ENCODE peak calls at places on chromosomes 13 and 19, in seven cellular contexts. N is fibroblast of mammary gland; Y is activated CD4-positive, alpha-beta memory T cell treated with anti-CD3 and anti-CD28 coated beads, Interleukin-2, amount 10 ng/mL, durations not matched to agents 7 days and 5 days; L is mesendoderm; V is GM04503; J is activated CD4-positive, alpha-beta T cell treated with anti-CD3 and anti-CD28 coated beads, Interleukin-2, amount 10 ng/mL, durations not matched to agents 7 days and 5 days; I is amniotic stem cell. Q is an unnamed sample.

GRCh38 chr19:51637362-51637978 is 7.3 kb upstream of the SIGLEC5 start:
- DNase-seq in N (peak; percentile 2), L (peak; percentile 10), V (no peak), I (no peak), J (no peak), Y (no peak), Q (peak; percentile 1)

GRCh38 chr19:51029718-51030117 is 3.3 kb upstream of the KLK11 start:
- DNase-seq in L (peak; percentile 61), Y (no peak), N (no peak), I (no peak), J (no peak), V (no peak), Q (no peak)

GRCh38 chr19:17915940-17916593 is 16.7 kb upstream of the CCDC124 start:
- DNase-seq in Y (no peak), I (no peak), J (no peak), N (no peak), L (no peak), V (no peak), Q (no peak)

GRCh38 chr13:51380269-51380668 is 40.8 kb downstream of the SERPINE3 start:
- DNase-seq in L (no peak), I (no peak), Y (no peak), J (no peak), V (no peak), N (peak; percentile 46), Q (no peak)

GRCh38 chr13:98775844-98776598 is 23.5 kb upstream of the SLC15A1 start:
- DNase-seq in N (peak; percentile 59), L (peak; percentile 6), Y (no peak), J (no peak), V (peak; percentile 41), I (peak; percentile 38), Q (peak; percentile 33)

GRCh38 chr13:71611292-71611691 is 255.7 kb downstream of the DACH1 start:
- DNase-seq in V (no peak), Y (no peak), J (no peak), L (no peak), I (no peak), N (no peak), Q (no peak)

GRCh38 chr13:101397742-101398141 is 18.6 kb downstream of the NALCN start:
- DNase-seq in N (peak; percentile 91), L (no peak), V (peak; percentile 62), I (peak; percentile 46), J (no peak), Y (no peak), Q (no peak)

GRCh38 chr19:2474232-2475017 is 1.5 kb upstream of the GADD45B start:
- DNase-seq in Y (peak; percentile 88), J (peak; percentile 83), L (peak; percentile 95), V (no peak), I (peak; percentile 81), N (peak; percentile 86), Q (peak; percentile 96)

GRCh38 chr13:30934381-30934780 is 1.9 kb downstream of the TEX26 start:
- DNase-seq in N (no peak), J (no peak), L (peak; percentile 79), I (no peak), Y (no peak), V (no peak), Q (peak; percentile 37)

GRCh38 chr19:3987619-3988371 is 2.5 kb upstream of the EEF2 start:
- DNase-seq in L (peak; percentile 84), V (no peak), J (peak; percentile 91), I (peak; percentile 38), N (peak; percentile 78), Y (peak; percentile 92), Q (peak; percentile 89)

GRCh38 chr13:42388326-42388725 is 116.4 kb downstream of the AKAP11 start:
- DNase-seq in J (no peak), I (no peak), V (no peak), L (no peak), Y (no peak), N (no peak), Q (no peak)

GRCh38 chr13:99384468-99384867 is 77.3 kb upstream of the GPR183 start:
- DNase-seq in J (peak; percentile 45), N (no peak), V (no peak), Y (peak; percentile 34), L (no peak), I (no peak), Q (no peak)

GRCh38 chr13:28510066-28510465 is 15.1 kb upstream of the FLT1 start:
- DNase-seq in V (no peak), J (no peak), I (no peak), N (no peak), L (no peak), Y (no peak), Q (no peak)

GRCh38 chr13:62320129-62320724 is 904.6 kb upstream of the PCDH20 start:
- DNase-seq in N (peak; percentile 49), J (no peak), Y (no peak), I (peak; percentile 20), L (peak; percentile 68), V (no peak), Q (no peak)

GRCh38 chr19:40804783-40805242 is 5.8 kb downstream of the EGLN2 start:
- DNase-seq in N (no peak), V (no peak), I (no peak), Y (peak; percentile 26), L (no peak), J (no peak), Q (no peak)

GRCh38 chr13:57631607-57632275 is at the start of gene PCDH17:
- DNase-seq in N (no peak), Y (no peak), I (no peak), L (peak; percentile 93), V (no peak), J (peak; percentile 7), Q (peak; percentile 59)

GRCh38 chr13:91101436-91101835 is 246.1 kb upstream of the MIR17HG start:
- DNase-seq in L (peak; percentile 37), V (no peak), Y (no peak), J (no peak), N (no peak), I (no peak), Q (no peak)

GRCh38 chr13:35157143-35157755 is 215.2 kb downstream of the NBEA start:
- DNase-seq in L (peak; percentile 64), Y (peak; percentile 23), I (peak; percentile 13), N (peak; percentile 65), J (peak; percentile 51), V (no peak), Q (peak; percentile 7)

GRCh38 chr19:14361824-14362223 is 19.4 kb upstream of the ADGRE5 start:
- DNase-seq in I (no peak), J (peak; percentile 53), L (peak; percentile 89), Y (no peak), N (peak; percentile 47), V (no peak), Q (peak; percentile 84)

GRCh38 chr13:76707360-76707759 is 178.8 kb downstream of the KCTD12 start:
- DNase-seq in V (no peak), J (no peak), L (no peak), N (peak; percentile 72), I (peak; percentile 4), Y (no peak), Q (no peak)

GRCh38 chr13:77022341-77022740 is 4.6 kb downstream of the FBXL3 start:
- DNase-seq in V (no peak), I (no peak), Y (no peak), J (no peak), N (peak; percentile 56), L (no peak), Q (no peak)

GRCh38 chr19:5782945-5783919 is 1.3 kb downstream of the PRR22 start:
- DNase-seq in Y (no peak), L (no peak), J (no peak), I (no peak), N (no peak), V (no peak), Q (no peak)

GRCh38 chr13:74661851-74662250 is 527.6 kb upstream of the KLF12 start:
- DNase-seq in Y (no peak), L (no peak), V (peak; percentile 61), J (no peak), I (no peak), N (peak; percentile 12), Q (no peak)

Q was measured in ELF-1.